ENCODE peak calls at places on chromosomes 16 and 17, in eight cellular contexts. P, R, L, A, S, J, X and B are unnamed samples.

GRCh38 chr17:18321309-18321708 is 6.2 kb downstream of the SMCR8 start:
- ATAC-seq in A (no peak), P (no peak), X (no peak), S (no peak), R (no peak), L (no peak), J (no peak), B (no peak)

GRCh38 chr17:39553326-39553945 is 54.3 kb downstream of the NEUROD2 start:
- ATAC-seq in P (no peak), J (no peak), R (no peak), A (no peak), L (no peak), X (no peak), S (no peak), B (no peak)

GRCh38 chr17:1147664-1148063 is 32.1 kb downstream of the ABR start:
- ATAC-seq in A (no peak), R (no peak), S (peak; percentile 56), P (no peak), X (no peak), J (peak; percentile 36), L (no peak), B (peak; percentile 31)

GRCh38 chr16:17939052-17939673 is 397.4 kb downstream of the NPIPA8 start:
- ATAC-seq in S (no peak), A (no peak), R (peak; percentile 51), J (no peak), L (no peak), P (no peak), X (no peak), B (no peak)

GRCh38 chr17:34382586-34383224 is 19.7 kb upstream of the CCL1 start:
- ATAC-seq in R (peak; percentile 45), P (peak; percentile 40), L (peak; percentile 65), A (no peak), X (peak; percentile 33), J (no peak), S (no peak), B (no peak)

GRCh38 chr16:3881499-3881995 is 1.0 kb upstream of the CREBBP start:
- ATAC-seq in S (no peak), J (no peak), A (peak; percentile 20), R (no peak), X (no peak), P (no peak), L (no peak), B (no peak)

GRCh38 chr17:62735027-62735651 is 73.0 kb downstream of the MARCHF10 start:
- ATAC-seq in X (no peak), P (no peak), A (no peak), L (no peak), S (no peak), R (no peak), J (no peak), B (no peak)

GRCh38 chr17:18191967-18192366 is 8.3 kb downstream of the ALKBH5 start:
- ATAC-seq in J (peak; percentile 24), X (peak; percentile 28), A (no peak), L (no peak), P (no peak), S (no peak), R (no peak), B (no peak)

GRCh38 chr17:38922538-38923291 is 2.7 kb upstream of the LASP1NB start:
- ATAC-seq in X (no peak), L (no peak), R (no peak), A (peak; percentile 57), S (peak; percentile 20), P (no peak), J (peak; percentile 60), B (peak; percentile 70)

GRCh38 chr17:45225964-45226530 is 4.4 kb downstream of the FMNL1 start:
- ATAC-seq in S (peak; percentile 51), A (no peak), L (peak; percentile 57), J (peak; percentile 5), R (peak; percentile 62), P (peak; percentile 77), X (peak; percentile 66), B (no peak)

GRCh38 chr17:75639327-75639726 is 6.1 kb downstream of the SMIM5 start:
- ATAC-seq in X (no peak), R (no peak), S (no peak), L (no peak), J (no peak), P (no peak), A (no peak), B (no peak)

GRCh38 chr17:43790311-43790940 is 10.2 kb downstream of the CFAP97D1 start:
- ATAC-seq in L (no peak), P (no peak), J (peak; percentile 8), S (no peak), A (no peak), R (no peak), X (no peak), B (no peak)

GRCh38 chr16:75458029-75458428 is 6.5 kb downstream of the TMEM170A start:
- ATAC-seq in J (no peak), L (no peak), S (no peak), X (no peak), R (no peak), P (no peak), A (no peak), B (no peak)

GRCh38 chr16:74577882-74578366 is 29.0 kb downstream of the GLG1 start:
- ATAC-seq in X (peak; percentile 60), R (peak; percentile 85), J (no peak), P (no peak), A (no peak), S (no peak), L (peak; percentile 68), B (no peak)

GRCh38 chr17:68733241-68734176 is 132.3 kb upstream of the FAM20A start:
- ATAC-seq in S (peak; percentile 19), P (no peak), X (no peak), J (peak; percentile 76), L (no peak), R (no peak), A (peak; percentile 83), B (peak; percentile 61)

GRCh38 chr16:27365142-27366089 is 36.6 kb upstream of the IL21R start:
- ATAC-seq in S (no peak), X (no peak), P (no peak), A (peak; percentile 6), R (no peak), L (peak; percentile 14), J (no peak), B (no peak)

GRCh38 chr17:36641331-36641876 is 40.0 kb downstream of the MRM1 start:
- ATAC-seq in J (no peak), R (no peak), S (no peak), P (no peak), L (peak; percentile 42), X (no peak), A (no peak), B (no peak)

GRCh38 chr16:66324785-66325184 is 41.7 kb upstream of the CDH5 start:
- ATAC-seq in X (no peak), R (no peak), A (no peak), P (no peak), S (no peak), L (no peak), J (peak; percentile 27), B (no peak)

GRCh38 chr16:79171504-79172240 is 428.9 kb downstream of the MAF start:
- ATAC-seq in L (no peak), S (no peak), J (no peak), P (no peak), A (no peak), R (no peak), X (no peak), B (no peak)

GRCh38 chr16:27408012-27408601 is 6.1 kb downstream of the IL21R start:
- ATAC-seq in X (peak; percentile 35), J (no peak), P (peak; percentile 36), R (peak; percentile 55), S (no peak), A (no peak), L (peak; percentile 52), B (no peak)

GRCh38 chr17:73956169-73956568 is 247.3 kb upstream of the RPL38 start:
- ATAC-seq in L (peak; percentile 11), P (no peak), X (no peak), J (no peak), A (no peak), S (no peak), R (no peak), B (no peak)

GRCh38 chr17:64373722-64374121 is 16.9 kb downstream of the PECAM1 start:
- ATAC-seq in R (no peak), A (no peak), X (no peak), S (no peak), P (no peak), L (no peak), J (no peak), B (no peak)

GRCh38 chr16:1003551-1004347 is 22.2 kb downstream of the SOX8 start:
- ATAC-seq in L (peak; percentile 72), R (peak; percentile 70), X (no peak), S (no peak), J (no peak), A (no peak), P (peak; percentile 75), B (no peak)

GRCh38 chr16:81499576-81500380 is 55.2 kb downstream of the CMIP start:
- ATAC-seq in L (no peak), X (no peak), A (no peak), S (no peak), J (no peak), P (no peak), R (no peak), B (no peak)

GRCh38 chr17:38451030-38451839 is 23.0 kb downstream of the ARHGAP23 start:
- ATAC-seq in S (no peak), A (no peak), J (peak; percentile 30), R (no peak), L (no peak), X (no peak), P (no peak), B (peak; percentile 64)

GRCh38 chr16:10601444-10602401 is 21.3 kb upstream of the EMP2 start:
- ATAC-seq in P (no peak), L (no peak), S (peak; percentile 68), A (no peak), J (peak; percentile 88), R (no peak), X (no peak), B (peak; percentile 55)

GRCh38 chr17:68197091-68197996 is 50.5 kb upstream of the AMZ2 start:
- ATAC-seq in S (no peak), P (no peak), X (peak; percentile 32), J (no peak), A (no peak), L (peak; percentile 22), R (peak; percentile 12), B (no peak)

GRCh38 chr16:73321942-73322341 is 274.0 kb upstream of the ZFHX3 start:
- ATAC-seq in L (no peak), A (no peak), X (no peak), R (no peak), P (no peak), S (no peak), J (no peak), B (no peak)

GRCh38 chr17:67105213-67105612 is 60.9 kb downstream of the CACNG1 start:
- ATAC-seq in S (peak; percentile 58), X (no peak), L (no peak), J (no peak), P (no peak), A (peak; percentile 75), R (no peak), B (no peak)

GRCh38 chr16:81826523-81826922 is 47.4 kb downstream of the PLCG2 start:
- ATAC-seq in A (no peak), J (no peak), P (no peak), R (no peak), L (no peak), X (no peak), S (no peak), B (no peak)